ENCODE peak calls at places on chromosomes 11 and 22, in four cellular contexts. L, P, Q and S are unnamed samples.

GRCh38 chr22:17878186-17878694 is 104.0 kb upstream of the BID start:
- DNase-seq in L (no peak), P (no peak), Q (no peak), S (no peak)

GRCh38 chr11:35173011-35173511 is 34.1 kb downstream of the CD44 start:
- DNase-seq in L (no peak), P (peak; percentile 61), Q (no peak), S (no peak)

GRCh38 chr11:125429807-125430678 is 66.0 kb downstream of the FEZ1 start:
- DNase-seq in L (no peak), P (no peak), Q (no peak), S (no peak)

GRCh38 chr11:10540546-10540914 is 457 bp downstream of the RNF141 start:
- DNase-seq in L (no peak), P (no peak), Q (no peak), S (no peak)

GRCh38 chr22:39710380-39711117 is 140.0 kb downstream of the CACNA1I start:
- DNase-seq in L (no peak), P (no peak), Q (no peak), S (no peak)

GRCh38 chr22:19932367-19933206 is 9.0 kb upstream of the COMT start:
- DNase-seq in L (no peak), P (no peak), Q (no peak), S (no peak)

GRCh38 chr11:132226522-132226921 is 856.1 kb downstream of the NTM start:
- DNase-seq in L (no peak), P (no peak), Q (no peak), S (no peak)

GRCh38 chr11:15965562-15966250 is 390.6 kb downstream of the SOX6 start:
- DNase-seq in L (no peak), P (peak; percentile 48), Q (no peak), S (no peak)

GRCh38 chr22:39493759-39494158 is 8.3 kb upstream of the MIEF1 start:
- DNase-seq in L (no peak), P (no peak), Q (no peak), S (no peak)

GRCh38 chr11:72576661-72577060 is 97.6 kb downstream of the PDE2A start:
- DNase-seq in L (no peak), P (no peak), Q (peak; percentile 2), S (no peak)

GRCh38 chr11:128492903-128493569 is 94.3 kb downstream of the ETS1 start:
- DNase-seq in L (no peak), P (no peak), Q (no peak), S (no peak)

GRCh38 chr22:19803736-19804267 is 43.2 kb downstream of the TBX1 start:
- DNase-seq in L (no peak), P (no peak), Q (no peak), S (no peak)

GRCh38 chr11:62108017-62108750 is 15.6 kb upstream of the INCENP start:
- DNase-seq in L (peak; percentile 39), P (peak; percentile 74), Q (peak; percentile 22), S (peak; percentile 48)

GRCh38 chr22:37105154-37105553 is 4.4 kb downstream of the TMPRSS6 start:
- DNase-seq in L (no peak), P (no peak), Q (no peak), S (no peak)

GRCh38 chr11:3003396-3004231 is 11.5 kb upstream of the NAP1L4 start:
- DNase-seq in L (no peak), P (no peak), Q (no peak), S (no peak)

GRCh38 chr11:2318707-2319106 is 16.9 kb downstream of the TSPAN32 start:
- DNase-seq in L (no peak), P (no peak), Q (no peak), S (no peak)

GRCh38 chr22:50720861-50721844 is 16.9 kb upstream of the ACR start:
- DNase-seq in L (no peak), P (no peak), Q (no peak), S (no peak)

GRCh38 chr22:40540265-40540664 is 96.3 kb downstream of the MRTFA start:
- DNase-seq in L (no peak), P (no peak), Q (no peak), S (no peak)

GRCh38 chr22:17728786-17729185 is 45.5 kb downstream of the BID start:
- DNase-seq in L (no peak), P (no peak), Q (no peak), S (no peak)

GRCh38 chr22:46578251-46578823 is 40.9 kb upstream of the CELSR1 start:
- DNase-seq in L (peak; percentile 24), P (no peak), Q (no peak), S (no peak)

GRCh38 chr22:44734801-44735517 is 17.4 kb upstream of the ARHGAP8 start:
- DNase-seq in L (no peak), P (no peak), Q (no peak), S (no peak)

GRCh38 chr11:68387840-68388239 is 72.7 kb upstream of the PPP6R3 start:
- DNase-seq in L (no peak), P (no peak), Q (no peak), S (no peak)

GRCh38 chr11:49995559-49995958 is 13.2 kb upstream of the OR4C12 start:
- DNase-seq in L (peak; percentile 28), P (peak; percentile 82), Q (peak; percentile 71), S (peak; percentile 31)

GRCh38 chr22:33006220-33006954 is 51.8 kb downstream of the SYN3 start:
- DNase-seq in L (no peak), P (no peak), Q (no peak), S (no peak)

GRCh38 chr11:69643646-69644045 is 2.7 kb downstream of the CCND1 start:
- DNase-seq in L (no peak), P (no peak), Q (no peak), S (no peak)
- H3K4me3 ChIP-seq in L (peak overlapping the region; percentile 97), P (no peak overlapping the region), Q (peak overlapping the region; percentile 95), S (peak overlapping the region; percentile 99)

GRCh38 chr11:46894506-46894905 is 23.8 kb downstream of the LRP4 start:
- DNase-seq in L (no peak), P (no peak), Q (no peak), S (no peak)

GRCh38 chr11:46895821-46896220 is 22.5 kb downstream of the LRP4 start:
- DNase-seq in L (peak; percentile 75), P (no peak), Q (no peak), S (no peak)

GRCh38 chr11:46898396-46899095 is 19.8 kb downstream of the LRP4 start:
- DNase-seq in L (no peak), P (no peak), Q (no peak), S (no peak)

GRCh38 chr11:46894961-46895360 is 23.4 kb downstream of the LRP4 start:
- DNase-seq in L (no peak), P (no peak), Q (no peak), S (no peak)

GRCh38 chr11:46896719-46897406 is 21.5 kb downstream of the LRP4 start:
- DNase-seq in L (no peak), P (peak; percentile 54), Q (no peak), S (no peak)
- TF ChIP-seq CTCF in L (peak; percentile 9), P (peak; percentile 36), Q (peak; percentile 35), S (peak; percentile 25)

DNA sequence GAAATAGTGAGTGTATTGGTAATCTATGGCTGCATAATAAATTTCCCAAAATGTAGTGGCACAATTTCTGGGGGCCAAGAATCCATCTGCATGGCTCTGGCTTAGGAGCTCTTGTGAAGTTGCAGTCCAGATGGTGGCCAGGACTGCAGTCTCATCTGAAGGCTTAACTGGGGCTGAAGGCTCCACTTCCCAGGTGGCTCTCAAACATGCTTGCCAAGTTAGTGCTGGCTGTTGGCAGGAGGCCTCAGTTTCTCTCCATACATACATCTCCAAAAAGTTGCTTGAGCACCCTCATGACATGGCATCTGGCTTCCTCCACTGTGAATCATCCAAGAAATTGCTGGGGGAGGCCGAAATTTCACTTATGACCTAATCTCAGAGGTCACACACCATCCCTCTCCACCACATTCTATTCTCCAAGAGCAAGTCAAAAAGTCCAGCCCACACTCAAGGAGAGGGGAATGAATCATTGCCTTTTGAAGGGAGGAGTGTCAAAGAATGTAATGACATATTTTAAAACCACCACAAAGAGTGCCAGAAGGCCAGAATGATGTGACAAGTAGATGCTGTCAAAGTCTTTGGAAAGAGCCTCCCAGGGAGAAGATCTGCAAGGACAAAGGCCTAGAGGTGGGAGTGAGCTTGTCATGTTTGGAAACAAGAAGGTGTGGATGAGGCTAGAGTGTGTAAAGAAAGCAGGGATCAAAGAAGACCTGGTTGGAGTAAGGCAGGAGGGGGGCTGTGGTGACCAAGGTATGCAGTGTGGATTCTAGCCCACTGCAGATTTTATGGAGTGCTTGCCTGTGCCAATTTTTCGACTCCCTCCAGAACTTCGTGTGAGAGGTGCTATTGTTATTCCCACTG is 566.2 kb downstream of the MIAT start:
- DNase-seq in L (no peak), P (no peak), Q (no peak), S (peak; percentile 67)
- H3K4me3 ChIP-seq in L (no peak overlapping the region), P (no peak overlapping the region), Q (no peak overlapping the region), S (no peak overlapping the region)

GRCh38 chr11:71341596-71341995 is 89.2 kb upstream of the SHANK2 start:
- DNase-seq in L (no peak), P (no peak), Q (no peak), S (no peak)

GRCh38 chr11:71342116-71342515 is 89.7 kb upstream of the SHANK2 start:
- DNase-seq in L (no peak), P (no peak), Q (no peak), S (no peak)

GRCh38 chr11:71343828-71344400 is 91.5 kb upstream of the SHANK2 start:
- DNase-seq in L (no peak), P (no peak), Q (no peak), S (no peak)

GRCh38 chr11:71341173-71341572 is 88.8 kb upstream of the SHANK2 start:
- DNase-seq in L (no peak), P (no peak), Q (no peak), S (no peak)

DNA sequence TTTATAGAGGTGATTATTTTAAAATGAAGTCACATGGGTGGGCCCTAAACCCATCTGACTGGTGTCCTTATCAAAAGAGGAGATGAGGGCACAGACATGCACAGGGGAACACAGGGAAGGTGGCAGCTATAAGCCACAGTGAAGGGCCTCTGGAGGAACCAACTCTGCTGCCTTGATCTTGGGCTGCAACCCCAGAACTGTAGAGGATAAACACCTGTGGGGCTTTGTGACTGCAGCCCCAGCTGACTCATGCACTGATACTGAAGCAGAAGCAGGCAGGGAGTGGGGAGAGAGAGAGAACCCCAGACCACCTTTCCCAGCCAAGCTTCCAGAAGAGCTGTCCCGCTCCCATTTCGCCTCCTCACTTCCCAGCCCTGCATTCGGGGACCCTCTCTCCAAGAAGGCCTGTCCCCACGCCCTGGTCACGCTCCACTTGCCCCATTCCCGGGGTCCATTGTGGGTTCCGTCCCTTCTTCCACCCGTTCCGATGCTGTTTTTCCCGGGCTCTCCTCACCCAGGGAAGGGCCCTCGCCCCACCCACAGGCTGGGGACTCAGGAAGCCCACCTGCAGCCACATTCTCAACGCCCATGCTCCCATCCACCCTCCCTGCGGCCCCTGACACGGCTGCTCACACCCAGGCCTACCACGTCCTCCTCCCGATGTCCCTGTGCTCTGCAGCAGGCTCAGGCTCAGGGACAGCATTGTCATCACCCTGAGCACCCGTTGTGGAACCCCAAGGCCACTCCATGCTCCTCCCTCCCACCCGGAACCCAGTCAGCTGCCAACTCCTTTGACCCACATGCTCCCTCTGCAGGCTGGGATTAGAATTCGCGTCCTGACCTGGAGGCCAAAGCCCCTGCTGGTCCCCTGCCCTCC is 90.8 kb upstream of the SHANK2 start:
- DNase-seq in L (no peak), P (peak; percentile 45), Q (peak; percentile 46), S (no peak)
- TF ChIP-seq CTCF in L (peak; percentile 13), P (peak; percentile 71), Q (peak; percentile 51), S (peak; percentile 59)